ENCODE peak calls at places on chromosomes 7 and 10, in seven cellular contexts. Y is astrocyte of the spinal cord, V is suprapubic skin, W is astrocyte of the cerebellum, A is esophagus squamous epithelium, N is pancreas, I is OCI-LY7. M is an unnamed sample.

GRCh38 chr7:11784808-11785536 is 47.0 kb downstream of the THSD7A start:
- DNase-seq in N (no peak), W (no peak), V (no peak), Y (no peak), I (no peak), A (no peak), M (no peak)

GRCh38 chr10:546971-547590 is 142.4 kb downstream of the DIP2C start:
- DNase-seq in A (no peak), Y (peak; percentile 12), N (no peak), V (no peak), W (no peak), I (peak; percentile 34), M (peak; percentile 65)

GRCh38 chr7:141276031-141276430 is 202.2 kb downstream of the TMEM178B start:
- DNase-seq in Y (no peak), W (no peak), N (no peak), A (no peak), I (no peak), V (no peak), M (no peak)

GRCh38 chr10:79129361-79129997 is 60.7 kb downstream of the ZMIZ1 start:
- DNase-seq in Y (peak; percentile 73), N (no peak), W (no peak), V (no peak), A (no peak), I (no peak), M (no peak)

GRCh38 chr10:100886946-100887345 is 25.8 kb upstream of the SLF2 start:
- DNase-seq in N (no peak), W (no peak), I (no peak), Y (no peak), A (no peak), V (peak; percentile 15), M (peak; percentile 75)

GRCh38 chr7:116426428-116427156 is 72.9 kb upstream of the CAV2 start:
- DNase-seq in A (no peak), N (no peak), Y (peak; percentile 89), I (no peak), V (no peak), W (peak; percentile 29), M (no peak)

GRCh38 chr10:14879055-14879800 is 562 bp downstream of the SUV39H2 start:
- DNase-seq in W (no peak), N (no peak), Y (no peak), I (peak; percentile 60), A (no peak), V (peak; percentile 64), M (no peak)

GRCh38 chr7:51082096-51082840 is 234.3 kb downstream of the COBL start:
- DNase-seq in W (no peak), V (no peak), Y (no peak), A (no peak), I (no peak), N (no peak), M (no peak)

GRCh38 chr7:111029574-111030357 is 61.2 kb upstream of the LRRN3 start:
- DNase-seq in Y (peak; percentile 54), N (no peak), W (no peak), V (no peak), I (no peak), A (no peak), M (no peak)

GRCh38 chr7:133423618-133424017 is 170.7 kb downstream of the EXOC4 start:
- DNase-seq in N (peak; percentile 57), A (no peak), I (no peak), Y (no peak), V (no peak), W (no peak), M (no peak)

DNA sequence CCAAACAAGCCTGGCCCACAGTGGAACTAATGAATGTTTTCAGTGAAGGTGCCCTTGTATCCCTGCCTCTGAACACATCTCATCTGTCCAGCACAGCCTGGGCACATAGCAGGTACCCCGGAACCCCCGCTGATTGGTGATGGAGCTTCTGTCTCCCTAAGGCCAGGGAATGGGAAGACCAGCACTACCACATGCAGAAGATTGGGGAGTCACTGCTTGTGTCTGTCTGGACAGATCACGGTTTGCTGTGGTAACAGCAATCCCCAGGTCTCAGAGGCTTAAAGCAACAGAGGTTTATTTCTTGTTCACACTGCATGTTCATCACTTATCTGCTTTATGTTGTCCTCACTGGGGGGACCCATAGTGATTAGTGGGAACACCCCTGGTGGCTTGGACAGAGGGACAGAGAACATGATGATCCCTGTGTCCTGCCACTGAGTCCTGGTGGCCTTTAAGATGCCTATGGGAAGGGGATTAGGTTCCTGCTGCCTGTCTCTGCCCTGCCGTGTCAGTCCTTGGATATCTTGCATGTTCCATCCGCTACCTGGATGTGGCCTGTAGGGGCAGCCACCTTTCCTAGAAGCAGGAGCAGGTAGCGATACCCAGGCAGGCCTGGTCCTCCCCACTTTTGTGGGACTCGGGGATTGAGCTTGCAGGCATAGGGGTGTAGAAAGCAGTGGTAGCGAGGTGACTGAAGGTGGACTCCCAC is 3.6 kb downstream of the TSPAN14 start:
- DNase-seq in Y (no peak), W (no peak), V (no peak), A (no peak), I (no peak), N (no peak), M (no peak)
- TF ChIP-seq CTCF in Y (no peak), W (no peak), V (no peak), A (peak; percentile 51), I (peak; percentile 37), N (no peak), M (no peak)

DNA sequence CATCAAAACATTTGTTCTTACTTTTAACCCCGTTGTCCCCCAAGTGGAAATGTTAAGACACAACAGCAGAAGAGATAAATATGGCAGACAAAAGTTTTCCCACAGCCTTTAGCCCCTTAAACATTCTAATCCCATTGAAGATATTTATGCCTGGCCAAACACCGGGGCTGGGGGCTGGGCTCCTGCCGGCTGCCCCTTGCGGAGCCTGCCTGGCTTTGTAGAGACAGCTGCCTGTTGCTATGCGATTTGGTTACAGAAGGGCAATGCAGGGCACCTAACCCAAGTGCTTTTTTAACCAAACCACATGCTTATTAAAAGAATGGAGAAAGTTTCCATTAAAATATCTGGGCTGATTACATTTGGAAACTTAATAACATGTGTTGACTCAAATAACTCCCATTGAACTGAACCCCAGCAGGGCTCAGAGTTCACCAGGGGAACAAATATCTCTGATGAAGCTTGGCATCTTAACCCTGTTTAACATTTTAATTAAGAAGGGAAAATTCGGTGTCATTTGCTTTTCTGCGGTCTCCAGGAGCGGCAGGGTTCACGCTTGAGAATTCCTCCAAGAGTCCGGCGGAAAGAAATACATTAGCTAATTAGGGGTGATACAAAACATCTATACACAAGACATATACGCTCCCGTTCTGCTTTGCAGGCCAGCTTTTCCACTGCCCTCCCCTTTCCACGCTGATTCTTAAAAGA is 110.8 kb upstream of the FGFR2 start:
- DNase-seq in A (no peak), I (no peak), N (no peak), W (no peak), V (no peak), Y (peak; percentile 10), M (no peak)
- TF ChIP-seq CTCF in A (no peak), I (no peak), N (no peak), W (no peak), V (no peak), Y (no peak), M (no peak)

DNA sequence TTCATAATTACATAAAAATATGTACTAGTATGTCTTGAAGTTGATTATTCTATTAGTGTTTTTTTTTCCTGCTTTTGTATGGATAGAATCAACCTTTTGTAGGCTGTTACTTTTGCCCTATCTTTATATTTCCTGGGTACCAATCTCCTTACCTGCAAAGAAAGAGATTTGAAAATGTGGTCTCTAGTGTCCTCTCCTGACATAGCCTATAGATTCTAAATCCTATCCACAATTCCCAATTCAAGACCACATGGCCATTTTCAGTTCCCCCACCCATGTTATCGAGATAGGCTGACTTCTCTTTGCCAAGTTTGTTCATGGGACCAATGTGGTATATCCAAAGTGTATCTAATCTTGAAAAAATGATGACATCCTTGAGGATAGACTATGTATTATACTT is 269.4 kb upstream of the SEMA3D start:
- DNase-seq in W (no peak), V (no peak), A (no peak), N (no peak), I (no peak), Y (no peak), M (no peak)
- TF ChIP-seq CTCF in W (no peak), V (no peak), A (no peak), N (no peak), I (no peak), Y (no peak), M (no peak)

DNA sequence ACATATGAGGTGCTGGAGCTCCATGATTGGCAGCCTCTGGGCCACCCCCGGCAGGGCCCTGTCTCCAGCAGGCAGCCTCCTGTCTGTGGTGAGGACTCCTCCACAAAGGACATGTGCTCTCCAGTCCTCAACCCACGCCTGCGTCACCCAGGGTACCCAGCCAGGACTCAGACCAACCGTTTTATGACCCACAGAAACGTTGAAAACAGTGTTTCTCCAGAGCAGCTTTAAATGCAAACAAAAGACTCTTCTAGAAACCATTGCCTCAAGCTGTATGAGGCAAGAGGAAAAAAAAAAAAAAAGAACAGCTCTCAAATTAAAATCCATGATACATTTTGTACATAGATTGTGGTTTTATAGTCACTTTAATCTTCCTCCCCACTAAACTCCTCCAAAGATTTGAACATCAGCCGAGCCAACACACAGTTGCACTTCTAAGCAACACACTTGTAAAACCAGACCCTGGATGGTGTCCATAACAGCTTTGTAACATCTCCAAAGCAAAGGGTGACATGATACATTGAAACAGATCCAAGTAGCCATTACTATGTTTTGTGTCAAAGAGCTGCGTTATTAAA is 175.0 kb upstream of the LYZL2 start:
- DNase-seq in V (peak; percentile 81), W (no peak), Y (peak; percentile 45), I (no peak), A (no peak), N (no peak), M (peak; percentile 95)
- TF ChIP-seq CTCF in V (no peak), W (no peak), Y (no peak), I (no peak), A (no peak), N (no peak), M (no peak)

GRCh38 chr7:81161459-81162075 is 242.7 kb upstream of the SEMA3C start:
- DNase-seq in Y (peak; percentile 94), I (no peak), V (no peak), A (no peak), N (no peak), W (peak; percentile 93), M (peak; percentile 66)

GRCh38 chr7:81159402-81159801 is 240.6 kb upstream of the SEMA3C start:
- DNase-seq in Y (peak; percentile 46), A (no peak), I (no peak), N (no peak), W (no peak), V (no peak), M (no peak)

GRCh38 chr7:81158189-81158588 is 239.3 kb upstream of the SEMA3C start:
- DNase-seq in I (no peak), A (no peak), Y (peak; percentile 58), V (no peak), N (no peak), W (peak; percentile 66), M (no peak)

GRCh38 chr7:81162234-81162633 is 243.4 kb upstream of the SEMA3C start:
- DNase-seq in V (no peak), W (no peak), Y (no peak), A (no peak), I (no peak), N (no peak), M (no peak)

DNA sequence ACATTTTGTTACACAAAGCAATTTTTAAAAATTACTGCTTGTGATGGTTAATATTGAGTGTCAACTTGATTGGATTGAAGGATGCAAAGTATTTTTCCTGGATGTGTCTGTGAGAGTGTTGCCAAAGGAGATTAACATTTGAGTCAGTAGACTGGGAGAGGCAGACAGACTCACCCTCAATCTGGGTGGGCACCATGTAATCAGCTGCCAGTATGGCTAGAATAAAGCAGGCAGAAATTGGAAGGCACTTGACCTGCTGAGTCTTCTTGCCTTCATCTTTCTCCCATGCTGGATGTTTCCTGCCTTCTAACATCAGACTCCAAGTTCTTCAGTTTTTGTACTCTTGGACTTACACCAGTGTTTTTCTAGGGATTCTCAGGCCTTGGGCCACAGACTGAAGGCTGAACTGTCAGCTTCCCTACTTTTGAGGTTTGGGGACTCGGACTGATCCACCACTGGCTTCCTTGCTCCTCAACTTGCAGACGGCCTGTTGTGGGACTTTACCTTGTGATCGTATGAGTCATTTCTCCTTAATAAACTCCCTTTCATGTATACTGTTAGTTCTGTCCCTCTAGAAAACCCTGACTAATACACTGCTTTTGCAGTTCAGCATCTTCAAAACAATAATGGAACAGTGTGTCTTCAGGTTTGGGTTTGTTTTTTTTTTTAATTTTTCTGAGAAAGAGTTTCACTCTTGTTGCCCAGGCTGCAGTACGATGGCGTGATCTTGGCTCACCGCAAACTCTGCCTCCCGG is 244.1 kb upstream of the SEMA3C start:
- DNase-seq in W (no peak), I (no peak), V (no peak), A (no peak), Y (peak; percentile 56), N (no peak), M (no peak)
- TF ChIP-seq CTCF in W (no peak), I (no peak), V (no peak), A (no peak), Y (no peak), N (no peak), M (no peak)

M was measured in sigmoid colon.